ENCODE peak calls at places on chromosome 21, in ten cellular contexts. X is Calu3, D is breast epithelium, Z is dorsolateral prefrontal cortex, C is colonic mucosa, B is hepatocyte, W is B cell, T is HFFc6, F is mesothelial cell of epicardium, G is GM13977. E is an unnamed sample.
A peak's percentile ranks its signal among the peaks of the same experiment; 100 is the strongest.

GRCh38 chr21:25039461-25040380 is 567.6 kb downstream of the MRPL39 start:
- DNase-seq in X (no peak), D (no peak), Z (no peak), C (no peak), B (no peak), W (no peak), T (peak; percentile 2), F (no peak), G (peak; percentile 12), E (peak; percentile 5)

GRCh38 chr21:28605138-28605537 is 387.5 kb downstream of the LTN1 start:
- DNase-seq in X (no peak), D (no peak), Z (no peak), C (no peak), B (no peak), W (peak; percentile 50), T (no peak), F (no peak), G (no peak), E (no peak)

GRCh38 chr21:46052703-46053651 is 44.9 kb upstream of the COL6A2 start:
- DNase-seq in X (no peak), D (no peak), Z (no peak), C (no peak), B (no peak), W (no peak), T (peak; percentile 81), F (peak; percentile 5), G (no peak), E (no peak)

GRCh38 chr21:36699026-36699545 is at the start of gene SIM2:
- DNase-seq in X (peak; percentile 77), D (no peak), Z (no peak), C (no peak), B (no peak), W (no peak), T (no peak), F (no peak), G (peak; percentile 54), E (peak; percentile 83)

GRCh38 chr21:15063081-15063820 is 1.5 kb downstream of the NRIP1 start:
- DNase-seq in X (no peak), D (no peak), Z (no peak), C (peak; percentile 37), B (peak; percentile 24), W (no peak), T (no peak), F (no peak), G (peak; percentile 30), E (peak; percentile 40)

GRCh38 chr21:46057111-46057709 is 40.7 kb upstream of the COL6A2 start:
- DNase-seq in X (no peak), D (no peak), Z (peak; percentile 36), C (no peak), B (no peak), W (no peak), T (no peak), F (peak; percentile 17), G (no peak), E (no peak)

GRCh38 chr21:46148106-46148505 is 7.3 kb downstream of the FTCD start:
- DNase-seq in X (no peak), D (no peak), Z (no peak), C (no peak), B (no peak), W (no peak), T (no peak), F (peak; percentile 2), G (no peak), E (no peak)

GRCh38 chr21:46253610-46254124 is 25.1 kb upstream of the LSS start:
- DNase-seq in X (no peak), D (no peak), Z (no peak), C (no peak), B (peak; percentile 22), W (no peak), T (no peak), F (no peak), G (no peak), E (no peak)

GRCh38 chr21:46005481-46005881 is 23.9 kb downstream of the COL6A1 start:
- DNase-seq in X (no peak), D (peak; percentile 35), Z (no peak), C (peak; percentile 11), B (no peak), W (no peak), T (no peak), F (no peak), G (no peak), E (no peak)

GRCh38 chr21:39020751-39021474 is 162.3 kb downstream of the PSMG1 start:
- DNase-seq in X (no peak), D (no peak), Z (no peak), C (no peak), B (no peak), W (no peak), T (peak; percentile 35), F (no peak), G (no peak), E (no peak)
- TF ChIP-seq CTCF in X (no peak), D (no peak), Z (no peak), C (no peak), B (no peak), W (no peak), T (no peak), F (no peak), G (no peak), E (no peak)

GRCh38 chr21:34936299-34936698 is 112.8 kb downstream of the RUNX1 start:
- DNase-seq in X (no peak), D (no peak), Z (no peak), C (no peak), B (no peak), W (no peak), T (no peak), F (no peak), G (no peak), E (no peak)

GRCh38 chr21:34935868-34936267 is 113.2 kb downstream of the RUNX1 start:
- DNase-seq in X (no peak), D (no peak), Z (no peak), C (no peak), B (no peak), W (no peak), T (no peak), F (no peak), G (no peak), E (no peak)

GRCh38 chr21:34936874-34937563 is 112.1 kb downstream of the RUNX1 start:
- DNase-seq in X (peak; percentile 12), D (no peak), Z (no peak), C (no peak), B (no peak), W (no peak), T (no peak), F (no peak), G (no peak), E (no peak)

GRCh38 chr21:34939673-34940321 is 109.3 kb downstream of the RUNX1 start:
- DNase-seq in X (peak; percentile 8), D (no peak), Z (no peak), C (no peak), B (no peak), W (no peak), T (no peak), F (no peak), G (no peak), E (no peak)

DNA sequence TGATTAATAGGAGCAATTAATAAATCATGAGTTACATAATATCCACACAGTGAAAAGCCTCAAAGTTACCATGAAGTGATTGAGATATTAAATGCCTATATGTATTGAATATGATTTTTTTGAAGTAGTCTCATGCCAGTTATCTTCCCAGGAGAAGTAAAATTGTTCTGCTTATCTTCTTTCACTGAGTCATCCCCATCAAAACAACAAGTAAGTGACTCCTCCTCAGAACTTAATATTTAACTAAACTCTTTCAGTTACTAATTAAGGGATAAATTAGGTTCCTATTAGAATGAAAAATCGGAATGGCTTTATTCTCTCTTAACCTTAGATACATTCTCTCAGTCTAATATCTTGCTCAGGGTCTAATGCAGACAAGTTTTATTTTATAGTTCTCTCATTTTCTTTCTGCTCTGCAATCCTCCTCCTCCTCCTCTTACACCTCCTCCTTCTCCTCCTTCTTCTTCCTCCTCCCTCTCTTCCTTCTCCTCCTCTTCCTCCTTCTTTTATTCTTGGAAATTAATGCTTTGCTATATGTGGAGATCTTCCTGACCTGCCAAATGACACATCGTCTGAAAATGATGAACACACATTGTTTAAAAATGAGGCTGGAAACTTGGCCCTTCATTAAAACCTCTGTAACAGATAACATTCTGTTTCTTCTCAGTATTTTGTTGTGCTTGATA is 110.9 kb downstream of the RUNX1 start:
- DNase-seq in X (no peak), D (no peak), Z (no peak), C (no peak), B (no peak), W (no peak), T (no peak), F (no peak), G (no peak), E (no peak)
- TF ChIP-seq CTCF in X (no peak), D (no peak), Z (no peak), C (no peak), B (no peak), W (no peak), T (no peak), F (no peak), G (no peak), E (no peak)

DNA sequence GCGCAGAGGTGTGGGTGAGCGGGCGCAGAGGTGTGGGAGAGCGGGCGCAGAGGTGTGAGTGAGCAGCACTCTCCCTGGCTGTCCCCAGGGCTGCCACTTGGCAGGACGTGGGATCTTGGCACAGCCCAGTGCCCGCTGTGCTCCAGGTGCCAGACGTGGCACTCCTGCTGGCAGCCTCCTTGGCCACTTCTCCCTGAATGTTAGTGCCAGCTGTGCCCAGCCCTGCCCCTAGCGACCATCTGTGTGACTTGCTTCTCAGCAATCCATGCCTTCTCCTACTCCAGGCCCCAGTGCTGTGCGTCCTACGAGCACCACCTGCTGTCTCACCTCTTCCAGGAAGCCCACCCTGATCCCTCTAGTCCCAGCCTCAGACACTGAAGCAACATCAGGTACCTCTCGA is 30.5 kb downstream of the KRTAP10-1 start:
- DNase-seq in X (peak; percentile 68), D (peak; percentile 77), Z (no peak), C (peak; percentile 46), B (no peak), W (no peak), T (no peak), F (no peak), G (no peak), E (no peak)
- TF ChIP-seq CTCF in X (peak; percentile 17), D (peak; percentile 68), Z (no peak), C (no peak), B (no peak), W (no peak), T (no peak), F (no peak), G (peak; percentile 17), E (no peak)

GRCh38 chr21:29673096-29673610 is 266.6 kb downstream of the GRIK1 start:
- DNase-seq in X (no peak), D (no peak), Z (no peak), C (no peak), B (no peak), W (no peak), T (no peak), F (no peak), G (no peak), E (no peak)

GRCh38 chr21:29674343-29674742 is 265.5 kb downstream of the GRIK1 start:
- DNase-seq in X (no peak), D (no peak), Z (no peak), C (no peak), B (no peak), W (no peak), T (no peak), F (no peak), G (no peak), E (no peak)

GRCh38 chr21:29670228-29670627 is 269.6 kb downstream of the GRIK1 start:
- DNase-seq in X (no peak), D (no peak), Z (no peak), C (no peak), B (no peak), W (no peak), T (no peak), F (no peak), G (no peak), E (no peak)

GRCh38 chr21:29669416-29669815 is 270.4 kb downstream of the GRIK1 start:
- DNase-seq in X (no peak), D (no peak), Z (no peak), C (no peak), B (no peak), W (no peak), T (no peak), F (no peak), G (no peak), E (no peak)

GRCh38 chr21:29671728-29672127 is 268.1 kb downstream of the GRIK1 start:
- DNase-seq in X (no peak), D (no peak), Z (no peak), C (no peak), B (no peak), W (no peak), T (no peak), F (no peak), G (no peak), E (no peak)
- TF ChIP-seq CTCF in X (no peak), D (no peak), Z (no peak), C (no peak), B (no peak), W (no peak), T (peak; percentile 9), F (no peak), G (no peak), E (peak; percentile 32)